ENCODE peak calls at places on chromosomes 4 and X, in five cellular contexts. T is GM23248, C is HCT116, S is OCI-LY7, Q is neural progenitor cell. U is an unnamed sample.

GRCh38 chr4:48290146-48290772 is 20.6 kb upstream of the TEC start:
- DNase-seq in T (peak), C (peak), S (peak), Q (peak), U (peak)

GRCh38 chr4:70666369-70666768 is at the start of gene JCHAIN:
- DNase-seq in T (peak), C (no peak), S (peak), Q (no peak), U (peak)

GRCh38 chr4:112288455-112288854 is 2.8 kb upstream of the TIFA start:
- DNase-seq in T (no peak), C (no peak), S (peak), Q (no peak), U (no peak)

GRCh38 chrX:36867143-36867542 is 141.0 kb upstream of the FAM47C start:
- DNase-seq in T (peak), C (no peak), S (peak), Q (peak), U (peak)

GRCh38 chrX:101462892-101463291 is 22.4 kb upstream of the ARMCX4 start:
- DNase-seq in T (peak), C (peak), S (peak), Q (peak), U (peak)

GRCh38 chr4:37837446-37837845 is 11.0 kb downstream of the PGM2 start:
- DNase-seq in T (peak), C (no peak), S (peak), Q (no peak), U (peak)

GRCh38 chr4:185259719-185260118 is 50.3 kb downstream of the SNX25 start:
- DNase-seq in T (no peak), C (no peak), S (no peak), Q (peak), U (no peak)

GRCh38 chr4:88908521-88908920 is 148.5 kb downstream of the FAM13A start:
- DNase-seq in T (no peak), C (no peak), S (no peak), Q (no peak), U (no peak)

GRCh38 chrX:18643243-18643642 is 28.7 kb downstream of the RS1 start:
- DNase-seq in T (no peak), C (no peak), S (no peak), Q (no peak), U (no peak)

GRCh38 chrX:20477836-20478532 is 211.3 kb upstream of the RPS6KA3 start:
- DNase-seq in T (no peak), C (no peak), S (no peak), Q (no peak), U (no peak)

DNA sequence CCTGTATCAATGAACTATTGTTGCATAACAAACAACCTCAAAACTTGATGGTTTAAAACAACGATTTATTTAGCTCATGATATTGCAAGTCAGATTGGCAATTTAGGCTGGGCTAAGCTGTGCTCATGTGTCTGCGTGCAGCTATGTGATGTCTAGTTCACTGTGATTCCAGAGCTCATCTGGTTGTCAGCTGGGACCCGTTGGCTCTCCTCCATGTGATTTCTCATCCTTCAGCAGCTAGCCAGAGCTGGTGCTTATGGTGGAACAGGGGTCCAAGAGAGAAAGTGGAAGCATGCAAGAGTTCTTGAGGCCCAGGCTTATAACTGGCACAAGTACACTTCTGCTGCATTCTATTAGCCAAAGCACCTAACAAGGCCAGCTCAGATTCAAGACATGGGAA is 28.8 kb upstream of the TRPC3 start:
- DNase-seq in T (peak), C (no peak), S (no peak), Q (no peak), U (no peak)
- TF ChIP-seq EZH2phosphoT487 in T (no peak), C (no peak), S (no peak), Q (no peak), U (no peak)

DNA sequence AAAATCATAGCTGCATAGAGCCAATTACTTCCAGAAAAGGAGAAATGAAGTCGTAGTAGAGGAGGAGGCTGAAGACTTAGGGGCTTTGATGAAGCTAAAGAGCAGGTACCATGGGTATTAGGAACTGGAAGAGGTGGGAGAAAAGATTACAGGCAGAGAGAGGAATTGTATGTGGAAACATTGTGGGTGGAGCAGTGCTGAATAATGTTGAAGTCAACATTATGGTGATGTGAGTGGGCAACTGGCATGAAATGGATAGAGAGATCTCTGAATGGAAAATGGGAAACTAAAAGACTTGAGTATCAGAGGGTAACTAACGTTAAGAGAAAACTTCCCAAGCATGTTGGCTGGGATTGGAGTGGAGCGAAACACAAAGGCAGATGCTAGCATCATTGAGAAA is 92.5 kb downstream of the AREG start:
- DNase-seq in T (peak), C (no peak), S (no peak), Q (no peak), U (no peak)
- H2AFZ ChIP-seq in T (no peak), C (no peak), S (no peak), Q (no peak), U (peak)

DNA sequence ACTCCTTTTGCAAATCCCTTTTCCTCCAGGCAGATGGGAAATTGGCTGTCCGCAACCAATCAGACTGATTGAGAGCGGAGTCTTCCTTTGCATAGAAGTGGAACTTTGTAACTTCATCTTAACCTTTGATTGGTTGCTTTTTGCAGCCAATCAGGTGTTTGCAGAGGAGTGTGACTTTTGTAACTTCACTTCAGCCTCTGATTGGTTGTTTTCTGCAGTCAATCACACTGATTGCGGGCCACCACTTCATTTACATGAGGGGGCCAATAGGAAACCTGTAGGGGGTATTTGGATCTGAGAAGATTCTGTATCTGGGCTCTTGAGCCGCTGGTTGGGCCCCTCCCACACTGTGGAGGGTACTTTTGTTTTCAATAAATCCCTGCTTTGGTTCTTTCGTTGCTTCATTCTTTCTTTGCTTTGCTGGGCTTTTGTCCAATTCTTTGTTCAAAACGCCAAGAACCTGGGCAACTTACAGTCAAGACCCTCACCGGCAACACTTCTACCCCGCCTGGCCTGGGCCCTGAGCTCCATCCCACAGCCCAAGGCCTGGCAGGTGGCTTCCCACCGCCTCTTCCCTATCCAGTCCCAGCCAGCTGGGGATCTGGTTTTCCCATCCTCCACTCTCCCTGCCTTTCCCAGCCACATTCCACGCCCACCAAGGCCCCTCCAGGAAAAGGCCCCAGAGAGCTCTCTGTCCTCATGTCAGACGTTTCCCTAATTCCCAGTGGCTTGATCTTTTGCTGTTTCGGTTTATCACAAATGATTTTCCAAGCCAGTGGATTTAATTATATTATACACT is 110.2 kb upstream of the STX18 start:
- DNase-seq in T (no peak), C (no peak), S (no peak), Q (peak), U (no peak)
- TF ChIP-seq EZH2phosphoT487 in T (no peak), C (no peak), S (no peak), Q (no peak), U (no peak)

GRCh38 chr4:52076731-52077130 is 25.6 kb downstream of the SPATA18 start:
- DNase-seq in T (no peak), C (no peak), S (no peak), Q (peak), U (no peak)
- H2AFZ ChIP-seq in T (no peak), C (no peak), S (no peak), Q (peak), U (no peak)

GRCh38 chr4:54082168-54082567 is 17.8 kb upstream of the CHIC2 start:
- DNase-seq in T (peak), C (peak), S (no peak), Q (no peak), U (peak)

GRCh38 chr4:54073481-54073880 is 9.1 kb upstream of the CHIC2 start:
- DNase-seq in T (peak), C (no peak), S (no peak), Q (no peak), U (no peak)

GRCh38 chr4:54077812-54078211 is 13.4 kb upstream of the CHIC2 start:
- DNase-seq in T (peak), C (no peak), S (no peak), Q (no peak), U (peak)

DNA sequence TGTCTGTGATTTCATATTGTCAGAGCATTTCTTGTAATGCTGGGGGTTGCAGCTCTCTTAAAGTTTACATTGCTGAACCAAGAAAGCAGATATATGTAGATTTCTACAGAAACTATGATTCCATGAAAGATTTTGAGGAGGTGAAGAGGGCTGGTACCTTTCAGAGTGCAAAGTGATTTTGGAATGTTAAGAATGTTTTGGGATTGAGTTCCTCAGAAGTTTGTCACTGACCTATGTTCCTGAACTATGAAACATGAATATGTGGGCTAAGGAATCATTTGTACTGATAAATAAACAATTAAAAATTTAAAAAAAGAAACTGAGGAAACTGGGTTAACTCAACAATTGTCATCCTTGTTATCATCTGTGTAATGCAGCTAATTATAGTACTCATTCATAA is 12.3 kb upstream of the CHIC2 start:
- DNase-seq in T (peak), C (no peak), S (no peak), Q (no peak), U (peak)
- TF ChIP-seq EZH2phosphoT487 in T (no peak), C (no peak), S (no peak), Q (no peak), U (no peak)

DNA sequence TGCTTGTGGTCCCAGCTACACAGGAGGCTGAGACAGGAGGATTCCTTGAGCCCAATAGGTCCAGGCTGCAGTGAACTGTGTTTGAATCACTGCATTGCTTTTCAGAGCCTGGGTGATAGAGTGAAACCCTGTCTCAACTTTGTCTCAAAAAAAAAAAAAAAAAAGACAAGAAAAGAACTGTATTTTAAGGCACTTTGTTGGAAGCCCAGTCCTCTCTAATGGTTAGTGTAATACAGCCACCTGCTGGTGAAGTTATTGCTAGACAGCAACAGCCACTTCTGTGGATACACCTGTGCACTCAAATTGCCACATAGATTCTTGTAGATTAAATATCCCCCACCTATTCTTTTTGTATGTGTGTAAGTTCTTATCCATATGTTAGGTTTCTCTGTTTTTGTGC is 10.1 kb upstream of the FGG start:
- DNase-seq in T (peak), C (peak), S (peak), Q (peak), U (peak)
- H2AFZ ChIP-seq in T (no peak), C (peak), S (no peak), Q (no peak), U (no peak)

GRCh38 chrX:11770320-11770719 is 12.3 kb downstream of the MSL3 start:
- DNase-seq in T (peak), C (peak), S (peak), Q (peak), U (peak)
- TF ChIP-seq EZH2phosphoT487 in T (no peak), C (no peak), S (no peak), Q (no peak), U (no peak)

GRCh38 chr4:142615324-142615665 is 230.8 kb downstream of the INPP4B start:
- DNase-seq in T (peak), C (no peak), S (no peak), Q (no peak), U (peak)
- H2AFZ ChIP-seq in T (peak), C (no peak), S (no peak), Q (no peak), U (no peak)

DNA sequence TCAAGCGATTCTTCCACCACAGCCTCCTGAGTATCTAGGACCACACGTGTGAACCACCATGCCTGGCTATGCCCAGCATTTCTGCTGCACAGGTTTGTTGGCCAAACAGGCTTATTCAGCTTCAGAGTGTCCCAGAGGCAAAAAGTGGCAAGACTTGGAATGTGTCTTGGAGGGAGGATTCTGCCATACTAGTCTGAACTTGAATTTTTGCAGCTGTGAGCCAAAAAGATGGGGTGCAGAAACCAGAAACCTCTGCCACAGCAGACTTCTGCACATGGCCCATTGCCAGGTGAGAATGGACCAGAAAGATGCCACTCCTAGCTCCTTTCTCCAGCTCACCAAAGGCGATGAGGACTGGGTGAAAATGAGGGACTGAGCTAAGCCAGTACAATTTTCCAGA is 369.0 kb upstream of the CLNK start:
- DNase-seq in T (no peak), C (no peak), S (no peak), Q (no peak), U (no peak)
- TF ChIP-seq EZH2phosphoT487 in T (no peak), C (no peak), S (no peak), Q (no peak), U (no peak)

GRCh38 chr4:183903021-183903760 is 1.9 kb upstream of the STOX2 start:
- DNase-seq in T (no peak), C (no peak), S (no peak), Q (no peak), U (no peak)

GRCh38 chr4:183906486-183906735 is 1.3 kb downstream of the STOX2 start:
- DNase-seq in T (no peak), C (no peak), S (no peak), Q (no peak), U (no peak)

GRCh38 chr4:183905593-183906485 is 732 bp downstream of the STOX2 start:
- DNase-seq in T (peak), C (no peak), S (no peak), Q (peak), U (peak)

GRCh38 chr4:183906736-183907651 is 1.9 kb downstream of the STOX2 start:
- DNase-seq in T (peak), C (no peak), S (no peak), Q (peak), U (no peak)

GRCh38 chr4:183905081-183905592 is at the start of gene STOX2:
- DNase-seq in T (peak), C (no peak), S (no peak), Q (peak), U (peak)
- H2AFZ ChIP-seq in T (peak), C (no peak), S (peak), Q (peak), U (peak)